ENCODE peak calls at places on chromosome 4, in four cellular contexts. P is T-cell, W is ELF-1, D is left colon. Z is an unnamed sample.
A peak's percentile ranks its signal among the peaks of the same experiment; 100 is the strongest.

GRCh38 chr4:42397635-42398447 is 553 bp downstream of the SHISA3 start:
- DNase-seq in D (peak; percentile 11), P (no peak), W (peak; percentile 66), Z (peak; percentile 74)

GRCh38 chr4:73674451-73674919 is 54.2 kb upstream of the RASSF6 start:
- DNase-seq in P (no peak), D (no peak), W (no peak), Z (no peak)

GRCh38 chr4:10006604-10007435 is 14.5 kb downstream of the SLC2A9 start:
- DNase-seq in D (peak; percentile 76), W (no peak), P (no peak), Z (no peak)

GRCh38 chr4:172962564-172963353 is 205.9 kb upstream of the GALNT7 start:
- DNase-seq in D (peak; percentile 55), P (no peak), W (no peak), Z (no peak)

GRCh38 chr4:145538636-145539035 is 57.0 kb downstream of the SMAD1 start:
- DNase-seq in W (no peak), P (no peak), D (no peak), Z (peak; percentile 43)

GRCh38 chr4:173413043-173413442 is 14.1 kb upstream of the SCRG1 start:
- DNase-seq in D (no peak), P (no peak), W (no peak), Z (no peak)

GRCh38 chr4:110124721-110125120 is 73.7 kb downstream of the ELOVL6 start:
- DNase-seq in P (no peak), D (no peak), W (no peak), Z (no peak)

GRCh38 chr4:120921456-120922389 is 803 bp downstream of the PRDM5 start:
- DNase-seq in D (peak; percentile 79), P (no peak), W (peak; percentile 52), Z (peak; percentile 69)

GRCh38 chr4:2798399-2799301 is 5.8 kb downstream of the SH3BP2 start:
- DNase-seq in W (peak; percentile 23), P (peak; percentile 39), D (peak; percentile 81), Z (peak; percentile 54)

GRCh38 chr4:16779028-16779675 is 119.3 kb downstream of the LDB2 start:
- DNase-seq in P (no peak), W (no peak), D (no peak), Z (no peak)

GRCh38 chr4:6942238-6942800 is 32.7 kb downstream of the TBC1D14 start:
- DNase-seq in P (peak; percentile 64), D (no peak), W (no peak), Z (no peak)

GRCh38 chr4:26784207-26784606 is 76.4 kb upstream of the STIM2 start:
- DNase-seq in D (no peak), P (no peak), W (no peak), Z (no peak)

GRCh38 chr4:11313157-11313943 is 115.3 kb downstream of the HS3ST1 start:
- DNase-seq in W (no peak), D (no peak), P (no peak), Z (no peak)

GRCh38 chr4:47915378-47915777 is 995 bp upstream of the NFXL1 start:
- DNase-seq in D (no peak), W (no peak), P (no peak), Z (no peak)

GRCh38 chr4:100555791-100556190 is 38.0 kb upstream of the EMCN start:
- DNase-seq in W (no peak), P (no peak), D (no peak), Z (no peak)

GRCh38 chr4:93776386-93777080 is 52.0 kb upstream of the ATOH1 start:
- DNase-seq in P (no peak), W (no peak), D (no peak), Z (no peak)

GRCh38 chr4:16942491-16942890 is 44.0 kb upstream of the LDB2 start:
- DNase-seq in W (no peak), P (no peak), D (no peak), Z (peak; percentile 10)

GRCh38 chr4:77817304-77818076 is 1.7 kb downstream of the CNOT6L start:
- DNase-seq in P (no peak), D (peak; percentile 12), W (no peak), Z (no peak)

GRCh38 chr4:113636438-113636818 is 125.1 kb downstream of the CAMK2D start:
- DNase-seq in W (no peak), D (no peak), P (peak; percentile 40), Z (no peak)

GRCh38 chr4:38857354-38858096 is 908 bp upstream of the TLR6 start:
- DNase-seq in W (peak; percentile 52), D (no peak), P (no peak), Z (no peak)

GRCh38 chr4:23878912-23879732 is 10.7 kb downstream of the PPARGC1A start:
- DNase-seq in P (no peak), D (no peak), W (peak; percentile 80), Z (peak; percentile 23)

GRCh38 chr4:123478859-123479345 is 82.3 kb downstream of the SPRY1 start:
- DNase-seq in P (no peak), D (peak; percentile 10), W (peak; percentile 89), Z (no peak)

GRCh38 chr4:40875507-40876150 is 125.9 kb downstream of the NSUN7 start:
- DNase-seq in D (no peak), W (no peak), P (no peak), Z (no peak)

GRCh38 chr4:107379054-107379869 is 340.8 kb downstream of the PAPSS1 start:
- DNase-seq in W (peak; percentile 14), D (no peak), P (no peak), Z (no peak)

GRCh38 chr4:22515145-22515887 is 550 bp downstream of the ADGRA3 start:
- DNase-seq in D (peak; percentile 79), W (peak; percentile 85), P (no peak), Z (peak; percentile 86)

GRCh38 chr4:1330761-1331590 is 16.0 kb upstream of the UVSSA start:
- DNase-seq in W (no peak), P (peak; percentile 86), D (no peak), Z (no peak)

GRCh38 chr4:80197132-80197573 is at the start of gene PRDM8:
- DNase-seq in W (no peak), D (no peak), P (peak; percentile 41), Z (peak; percentile 63)

GRCh38 chr4:70734168-70734954 is 12.6 kb downstream of the RUFY3 start:
- DNase-seq in W (no peak), D (peak; percentile 21), P (peak; percentile 44), Z (no peak)

GRCh38 chr4:139440971-139441370 is 12.9 kb upstream of the RAB33B start:
- DNase-seq in D (no peak), W (no peak), P (no peak), Z (no peak)

GRCh38 chr4:86493460-86493859 is 100.7 kb upstream of the PTPN13 start:
- DNase-seq in P (no peak), W (no peak), D (no peak), Z (no peak)

GRCh38 chr4:1506956-1507721 is 100.9 kb upstream of the NKX1-1 start:
- DNase-seq in P (no peak), D (no peak), W (no peak), Z (no peak)

GRCh38 chr4:22090655-22091350 is 142.2 kb upstream of the KCNIP4 start:
- DNase-seq in D (no peak), P (no peak), W (no peak), Z (no peak)

GRCh38 chr4:165060938-165061337 is 7.3 kb downstream of the TRIM75 start:
- DNase-seq in W (no peak), D (no peak), P (no peak), Z (no peak)

GRCh38 chr4:7698586-7698985 is 241.1 kb downstream of the AFAP1 start:
- DNase-seq in D (no peak), P (no peak), W (no peak), Z (no peak)

GRCh38 chr4:76614589-76614988 is 179.6 kb downstream of the SHROOM3 start:
- DNase-seq in D (no peak), P (no peak), W (no peak), Z (no peak)

GRCh38 chr4:53854991-53855885 is 209.2 kb downstream of the CHIC2 start:
- DNase-seq in P (no peak), D (no peak), W (no peak), Z (no peak)

GRCh38 chr4:38733663-38734062 is 49.1 kb downstream of the TLR10 start:
- DNase-seq in W (no peak), D (no peak), P (no peak), Z (no peak)

GRCh38 chr4:992297-993110 is 700 bp downstream of the SLC26A1 start:
- DNase-seq in D (peak; percentile 84), P (no peak), W (peak; percentile 53), Z (no peak)